ENCODE peak calls at places on chromosomes 6 and 20, in eight cellular contexts. T, B, W, D, F, M, C and Z are unnamed samples.

GRCh38 chr6:10300071-10300470 is 114.8 kb downstream of the TFAP2A start:
- DNase-seq in T (no peak), B (no peak), W (peak; percentile 94), D (no peak), F (no peak), M (no peak), C (no peak), Z (no peak)

GRCh38 chr6:90107721-90108364 is 188.8 kb downstream of the BACH2 start:
- DNase-seq in T (no peak), B (no peak), W (no peak), D (no peak), F (no peak), M (no peak), C (no peak), Z (no peak)

GRCh38 chr20:10985536-10985935 is 311.7 kb upstream of the JAG1 start:
- DNase-seq in T (no peak), B (no peak), W (peak; percentile 19), D (peak; percentile 38), F (peak; percentile 85), M (no peak), C (no peak), Z (peak; percentile 77)

GRCh38 chr6:127247114-127248096 is 19.3 kb upstream of the RNF146 start:
- DNase-seq in T (no peak), B (no peak), W (no peak), D (peak; percentile 3), F (peak; percentile 50), M (no peak), C (no peak), Z (peak; percentile 57)

GRCh38 chr20:58481541-58482021 is 33.6 kb downstream of the APCDD1L start:
- DNase-seq in T (peak; percentile 95), B (no peak), W (no peak), D (peak; percentile 74), F (peak; percentile 32), M (peak; percentile 34), C (peak; percentile 96), Z (peak; percentile 11)

GRCh38 chr6:138833819-138834539 is 38.1 kb downstream of the ECT2L start:
- DNase-seq in T (no peak), B (no peak), W (no peak), D (no peak), F (peak; percentile 67), M (no peak), C (no peak), Z (no peak)

GRCh38 chr6:21461844-21462518 is 131.6 kb upstream of the SOX4 start:
- DNase-seq in T (no peak), B (no peak), W (no peak), D (no peak), F (no peak), M (no peak), C (no peak), Z (no peak)

GRCh38 chr6:165096868-165097267 is 212.5 kb downstream of the C6orf118 start:
- DNase-seq in T (no peak), B (no peak), W (no peak), D (peak; percentile 16), F (peak; percentile 37), M (no peak), C (no peak), Z (no peak)

GRCh38 chr6:138052783-138053182 is 54.4 kb downstream of the PERP start:
- DNase-seq in T (no peak), B (no peak), W (no peak), D (no peak), F (no peak), M (no peak), C (no peak), Z (no peak)

GRCh38 chr20:58711266-58712051 is 18.9 kb downstream of the NPEPL1 start:
- DNase-seq in T (no peak), B (peak; percentile 56), W (no peak), D (no peak), F (no peak), M (no peak), C (peak; percentile 40), Z (no peak)

GRCh38 chr20:43945391-43946205 is 30.9 kb downstream of the TOX2 start:
- DNase-seq in T (no peak), B (no peak), W (no peak), D (no peak), F (no peak), M (no peak), C (no peak), Z (no peak)